ENCODE peak calls at places on chromosome 16, in four cellular contexts. T is right cardiac atrium, M is NCI-H2081, E is thoracic aorta. F is an unnamed sample.

GRCh38 chr16:21663889-21664647 is at the start of gene OTOA:
- DNase-seq in T (peak; percentile 17), M (no peak), E (no peak), F (no peak)

GRCh38 chr16:88103011-88103410 is 151.8 kb downstream of the BANP start:
- DNase-seq in T (no peak), M (no peak), E (no peak), F (no peak)

GRCh38 chr16:77825196-77825595 is 36.8 kb downstream of the VAT1L start:
- DNase-seq in T (no peak), M (no peak), E (no peak), F (no peak)

GRCh38 chr16:49615606-49616005 is 240.3 kb downstream of the ZNF423 start:
- DNase-seq in T (no peak), M (no peak), E (no peak), F (no peak)

GRCh38 chr16:79278506-79278905 is 322.0 kb downstream of the MAF start:
- DNase-seq in T (no peak), M (no peak), E (no peak), F (no peak)

GRCh38 chr16:440627-441026 is 15.2 kb downstream of the RAB11FIP3 start:
- DNase-seq in T (no peak), M (no peak), E (no peak), F (no peak)

GRCh38 chr16:56691885-56692284 is 9.6 kb downstream of the MT1X start:
- DNase-seq in T (no peak), M (no peak), E (no peak), F (no peak)

GRCh38 chr16:5008311-5008731 is 25.4 kb downstream of the NAGPA start:
- DNase-seq in T (no peak), M (no peak), E (no peak), F (no peak)

GRCh38 chr16:48862087-48862532 is 252.1 kb upstream of the N4BP1 start:
- DNase-seq in T (no peak), M (no peak), E (no peak), F (no peak)

F was measured in NB4.